ENCODE peak calls at places on chromosomes 2 and 18, in five cellular contexts. Q is astrocyte of the spinal cord, J is GM20000, U is endodermal cell, A is RWPE1. O is an unnamed sample.

GRCh38 chr2:25491966-25492532 is 150.3 kb upstream of the DNMT3A start:
- DNase-seq in Q (peak), J (no peak), U (no peak), A (no peak), O (no peak)

GRCh38 chr2:16392647-16393482 is 272.8 kb downstream of the CYRIA start:
- DNase-seq in Q (no peak), J (no peak), U (no peak), A (no peak), O (no peak)

GRCh38 chr18:38940863-38941531 is 1375.4 kb upstream of the CELF4 start:
- DNase-seq in Q (peak), J (peak), U (no peak), A (peak), O (peak)

GRCh38 chr2:223989206-223989859 is 32.1 kb downstream of the MRPL44 start:
- DNase-seq in Q (no peak), J (no peak), U (no peak), A (no peak), O (no peak)

GRCh38 chr2:136527560-136527959 is 237.8 kb upstream of the THSD7B start:
- DNase-seq in Q (no peak), J (peak), U (peak), A (peak), O (no peak)

GRCh38 chr2:205972113-205972512 is 113.9 kb downstream of the INO80D start:
- DNase-seq in Q (peak), J (no peak), U (no peak), A (no peak), O (no peak)

GRCh38 chr2:18856766-18857165 is 267.4 kb upstream of the NT5C1B start:
- DNase-seq in Q (no peak), J (no peak), U (no peak), A (no peak), O (no peak)

GRCh38 chr18:69725009-69725408 is 222.7 kb downstream of the CD226 start:
- DNase-seq in Q (no peak), J (no peak), U (no peak), A (no peak), O (no peak)

GRCh38 chr2:120350801-120351324 is 4.9 kb downstream of the INHBB start:
- DNase-seq in Q (no peak), J (no peak), U (no peak), A (no peak), O (no peak)

GRCh38 chr2:14634885-14635871 is 2.7 kb downstream of the LRATD1 start:
- DNase-seq in Q (peak), J (peak), U (peak), A (peak), O (no peak)

GRCh38 chr2:20596973-20597867 is 53.7 kb downstream of the HS1BP3 start:
- DNase-seq in Q (peak), J (no peak), U (peak), A (no peak), O (no peak)

GRCh38 chr2:144198116-144198515 is 321.8 kb downstream of the ZEB2 start:
- DNase-seq in Q (peak), J (no peak), U (no peak), A (peak), O (peak)

GRCh38 chr2:56009758-56010534 is 86.4 kb upstream of the EFEMP1 start:
- DNase-seq in Q (peak), J (peak), U (no peak), A (peak), O (no peak)
- TF ChIP-seq CTCF in Q (peak), J (peak), U (peak), A (peak), O (peak)

DNA sequence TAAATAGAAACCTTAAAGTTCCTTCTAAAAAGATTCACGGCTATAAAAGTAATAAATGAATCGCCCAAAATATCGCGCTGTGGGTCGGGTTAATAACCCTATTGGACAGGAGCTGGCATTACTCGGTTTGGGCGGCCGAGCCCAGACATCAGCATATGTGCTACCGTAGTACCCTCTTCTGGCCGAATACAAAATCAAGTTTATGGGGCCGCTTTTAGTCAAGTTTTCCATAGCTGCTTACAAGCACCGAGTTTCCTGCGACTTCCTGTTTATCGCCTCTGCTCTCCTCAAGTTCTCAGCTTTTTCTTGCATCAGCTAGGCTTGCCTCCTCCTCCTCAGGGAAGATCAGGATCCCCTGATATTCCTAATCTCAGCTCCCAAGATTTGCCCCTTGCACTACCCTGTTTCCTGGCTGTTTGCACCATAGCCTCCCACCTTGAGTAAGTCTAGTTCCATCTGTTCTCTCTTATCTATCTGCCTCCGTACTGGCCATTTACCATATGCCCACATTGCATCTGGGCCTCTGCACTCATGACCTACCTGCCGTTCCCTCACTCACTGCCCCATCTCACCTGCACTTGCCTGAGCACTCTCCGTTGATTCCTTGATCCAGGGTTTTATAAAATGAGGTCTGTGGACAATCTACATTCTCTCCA is 56.1 kb downstream of the SLC35F5 start:
- DNase-seq in Q (no peak), J (peak), U (peak), A (no peak), O (no peak)
- TF ChIP-seq CTCF in Q (no peak), J (peak), U (peak), A (no peak), O (no peak)

GRCh38 chr2:154400891-154401290 is 297.6 kb upstream of the KCNJ3 start:
- DNase-seq in Q (no peak), J (no peak), U (no peak), A (no peak), O (no peak)

GRCh38 chr2:154402138-154402714 is 296.3 kb upstream of the KCNJ3 start:
- DNase-seq in Q (peak), J (no peak), U (no peak), A (peak), O (no peak)

DNA sequence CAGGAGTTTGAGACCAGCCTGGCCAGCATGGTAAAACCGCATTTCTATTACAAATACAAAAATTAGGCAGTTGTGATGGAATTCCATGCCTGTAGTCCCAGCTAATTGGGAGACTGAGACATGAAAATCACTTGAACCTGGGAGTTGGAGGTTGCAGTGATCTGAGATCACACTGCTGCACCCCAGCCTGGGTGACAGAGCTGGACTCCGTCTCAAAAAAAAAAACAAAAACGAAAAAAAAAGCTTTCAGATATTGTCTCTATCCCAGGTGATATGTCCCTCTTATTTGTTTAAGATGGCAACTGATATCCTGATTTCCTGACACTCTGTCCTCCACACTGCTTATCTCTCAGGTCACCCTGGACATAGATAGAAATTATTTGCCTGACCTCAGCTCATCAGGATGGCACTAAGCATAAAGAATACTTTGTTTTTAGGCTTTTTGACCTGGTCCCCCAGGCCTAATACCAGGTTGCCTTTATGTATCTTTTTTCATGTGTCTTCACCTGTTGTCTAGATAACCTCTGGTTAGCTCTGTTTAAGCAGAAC is 295.2 kb upstream of the KCNJ3 start:
- DNase-seq in Q (no peak), J (no peak), U (no peak), A (no peak), O (no peak)
- TF ChIP-seq CTCF in Q (no peak), J (no peak), U (no peak), A (no peak), O (no peak)

DNA sequence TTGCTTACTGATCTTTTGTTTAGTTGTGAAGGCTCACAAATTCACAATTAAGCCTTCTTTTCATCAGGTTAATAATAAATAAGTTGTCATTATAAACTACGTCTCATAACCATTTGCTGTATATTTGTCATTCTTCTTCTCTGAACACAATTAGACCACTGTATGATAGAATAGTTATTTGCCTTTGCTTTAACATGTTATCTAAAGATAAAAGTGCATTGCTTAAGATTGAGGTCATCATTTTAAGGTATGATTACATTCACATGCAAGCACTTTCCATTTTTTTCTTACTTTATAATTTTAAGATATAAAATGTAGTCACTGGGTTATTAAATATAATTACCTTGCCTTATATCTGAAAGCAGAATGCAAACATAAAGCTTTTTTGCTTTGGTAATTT is 80.1 kb upstream of the GLS start:
- DNase-seq in Q (no peak), J (no peak), U (no peak), A (no peak), O (no peak)
- TF ChIP-seq CTCF in Q (no peak), J (no peak), U (no peak), A (no peak), O (no peak)

O was measured in epithelial cell of proximal tubule.